ENCODE peak calls at places on chromosomes 13 and 19, in four cellular contexts. One of them, this sample, is unnamed.
A peak's percentile ranks its signal among the peaks of the same experiment; 100 is the strongest.

GRCh38 chr19:58519087-58519354 is 589 bp downstream of the ZBTB45 start:
- DNase-seq in SK-N-SH: peak; percentile 88
- DNase-seq in endothelial cell of umbilical vein: peak; percentile 80
- DNase-seq in A549: peak; percentile 85
- DNase-seq in this sample: peak; percentile 85

GRCh38 chr19:35162471-35163326 is 8.2 kb downstream of the FXYD5 start:
- DNase-seq in SK-N-SH: no peak
- DNase-seq in endothelial cell of umbilical vein: no peak
- DNase-seq in A549: no peak
- DNase-seq in this sample: no peak

GRCh38 chr13:51525567-51526165 is 58.6 kb upstream of the WDFY2 start:
- DNase-seq in A549: peak; percentile 32
- DNase-seq in endothelial cell of umbilical vein: no peak
- DNase-seq in SK-N-SH: no peak
- DNase-seq in this sample: no peak

GRCh38 chr19:28051047-28051446 is 1161.9 kb downstream of the UQCRFS1 start:
- DNase-seq in endothelial cell of umbilical vein: no peak
- DNase-seq in SK-N-SH: no peak
- DNase-seq in A549: no peak
- DNase-seq in this sample: no peak

GRCh38 chr19:47005873-47006272 is 13.8 kb upstream of the NPAS1 start:
- DNase-seq in SK-N-SH: peak; percentile 72
- DNase-seq in A549: peak; percentile 67
- DNase-seq in endothelial cell of umbilical vein: no peak
- DNase-seq in this sample: peak; percentile 73

GRCh38 chr19:42480335-42481095 is 37.8 kb upstream of the CXCL17 start:
- DNase-seq in endothelial cell of umbilical vein: no peak
- DNase-seq in A549: peak; percentile 78
- DNase-seq in SK-N-SH: no peak
- DNase-seq in this sample: no peak

GRCh38 chr19:47190167-47190727 is 40.8 kb downstream of the BBC3 start:
- DNase-seq in SK-N-SH: peak; percentile 46
- DNase-seq in A549: peak; percentile 92
- DNase-seq in endothelial cell of umbilical vein: peak; percentile 97
- DNase-seq in this sample: no peak

GRCh38 chr13:40383132-40383531 is 283.3 kb downstream of the FOXO1 start:
- DNase-seq in SK-N-SH: peak; percentile 39
- DNase-seq in endothelial cell of umbilical vein: no peak
- DNase-seq in A549: no peak
- DNase-seq in this sample: no peak

GRCh38 chr13:26727633-26728032 is 33.0 kb downstream of the GPR12 start:
- DNase-seq in endothelial cell of umbilical vein: no peak
- DNase-seq in SK-N-SH: no peak
- DNase-seq in A549: no peak
- DNase-seq in this sample: no peak

GRCh38 chr19:47158367-47158791 is 27.7 kb downstream of the SAE1 start:
- DNase-seq in endothelial cell of umbilical vein: peak; percentile 86
- DNase-seq in A549: no peak
- DNase-seq in SK-N-SH: no peak
- DNase-seq in this sample: no peak

GRCh38 chr19:19276851-19277250 is 3.8 kb upstream of the TM6SF2 start:
- DNase-seq in SK-N-SH: peak; percentile 22
- DNase-seq in endothelial cell of umbilical vein: no peak
- DNase-seq in A549: no peak
- DNase-seq in this sample: no peak
- TF ChIP-seq MAX in SK-N-SH: no peak
- TF ChIP-seq MAX in endothelial cell of umbilical vein: no peak
- TF ChIP-seq MAX in A549: no peak
- TF ChIP-seq MAX in this sample: no peak

DNA sequence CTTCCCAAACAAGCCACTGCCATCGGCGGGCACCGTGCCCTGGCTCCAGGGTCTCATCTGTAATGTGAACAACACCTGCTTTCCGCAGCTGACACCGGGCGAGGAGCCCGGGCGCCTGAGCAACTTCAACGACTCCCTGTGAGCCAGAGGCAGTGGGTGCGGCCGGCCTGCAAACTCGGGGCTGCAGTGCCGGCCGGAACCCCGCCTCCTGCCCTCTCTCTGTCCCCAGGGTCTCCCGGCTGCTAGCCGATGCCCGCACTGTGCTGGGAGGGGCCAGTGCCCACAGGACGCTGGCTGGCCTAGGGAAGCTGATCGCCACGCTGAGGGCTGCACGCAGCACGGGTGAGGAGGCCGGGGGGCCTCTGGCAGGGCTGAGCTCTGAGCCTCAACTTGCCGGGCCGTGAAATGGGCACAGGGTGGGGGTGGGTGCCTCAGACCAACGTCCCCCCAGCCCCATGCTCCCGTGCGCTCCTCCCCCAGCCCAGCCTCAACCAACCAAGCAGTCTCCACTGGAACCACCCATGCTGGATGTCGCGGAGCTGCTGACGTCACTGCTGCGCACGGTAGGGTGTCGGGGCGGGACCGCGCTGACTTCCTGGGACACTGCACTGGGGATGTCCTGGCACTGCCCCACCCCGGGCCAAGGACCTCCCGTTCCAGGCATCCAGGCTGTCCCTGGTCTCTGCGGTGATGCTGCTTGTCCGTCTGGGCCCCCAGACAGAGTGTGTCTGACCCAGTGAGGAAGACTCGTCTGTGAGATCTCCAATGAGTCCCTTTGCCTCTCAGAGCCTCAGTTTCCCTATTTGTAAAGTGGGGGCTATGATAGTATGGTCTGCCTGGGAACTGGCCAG is 2.2 kb downstream of the ABCA7 start:
- DNase-seq in SK-N-SH: no peak
- DNase-seq in A549: peak; percentile 97
- DNase-seq in endothelial cell of umbilical vein: no peak
- DNase-seq in this sample: no peak
- H3K4me3 ChIP-seq in SK-N-SH: no peak overlapping the region
- H3K4me3 ChIP-seq in A549: peak overlapping the region; percentile 51
- H3K4me3 ChIP-seq in endothelial cell of umbilical vein: no peak overlapping the region
- H3K4me3 ChIP-seq in this sample: no peak overlapping the region

GRCh38 chr19:15292847-15293582 is 39.3 kb downstream of the BRD4 start:
- DNase-seq in A549: no peak
- DNase-seq in SK-N-SH: no peak
- DNase-seq in endothelial cell of umbilical vein: peak; percentile 36
- DNase-seq in this sample: no peak
- TF ChIP-seq MAX in A549: no peak
- TF ChIP-seq MAX in SK-N-SH: no peak
- TF ChIP-seq MAX in endothelial cell of umbilical vein: no peak
- TF ChIP-seq MAX in this sample: no peak

GRCh38 chr13:65091031-65091430 is 2139.1 kb downstream of the PCDH9 start:
- DNase-seq in endothelial cell of umbilical vein: no peak
- DNase-seq in A549: no peak
- DNase-seq in SK-N-SH: no peak
- DNase-seq in this sample: no peak
- H3K4me3 ChIP-seq in endothelial cell of umbilical vein: no peak overlapping the region
- H3K4me3 ChIP-seq in A549: no peak overlapping the region
- H3K4me3 ChIP-seq in SK-N-SH: no peak overlapping the region
- H3K4me3 ChIP-seq in this sample: no peak overlapping the region

GRCh38 chr13:94656766-94657165 is 55.1 kb downstream of the GPR180 start:
- DNase-seq in A549: peak; percentile 35
- DNase-seq in endothelial cell of umbilical vein: peak; percentile 33
- DNase-seq in SK-N-SH: no peak
- DNase-seq in this sample: no peak

GRCh38 chr13:94658926-94659649 is 53.3 kb downstream of the SOX21 start:
- DNase-seq in A549: peak; percentile 9
- DNase-seq in SK-N-SH: no peak
- DNase-seq in endothelial cell of umbilical vein: peak; percentile 33
- DNase-seq in this sample: no peak

GRCh38 chr13:94661396-94661795 is 50.9 kb downstream of the SOX21 start:
- DNase-seq in SK-N-SH: no peak
- DNase-seq in A549: no peak
- DNase-seq in endothelial cell of umbilical vein: no peak
- DNase-seq in this sample: no peak

GRCh38 chr13:94660695-94661324 is 51.5 kb downstream of the SOX21 start:
- DNase-seq in endothelial cell of umbilical vein: peak; percentile 36
- DNase-seq in SK-N-SH: peak; percentile 13
- DNase-seq in A549: peak; percentile 45
- DNase-seq in this sample: peak; percentile 18

DNA sequence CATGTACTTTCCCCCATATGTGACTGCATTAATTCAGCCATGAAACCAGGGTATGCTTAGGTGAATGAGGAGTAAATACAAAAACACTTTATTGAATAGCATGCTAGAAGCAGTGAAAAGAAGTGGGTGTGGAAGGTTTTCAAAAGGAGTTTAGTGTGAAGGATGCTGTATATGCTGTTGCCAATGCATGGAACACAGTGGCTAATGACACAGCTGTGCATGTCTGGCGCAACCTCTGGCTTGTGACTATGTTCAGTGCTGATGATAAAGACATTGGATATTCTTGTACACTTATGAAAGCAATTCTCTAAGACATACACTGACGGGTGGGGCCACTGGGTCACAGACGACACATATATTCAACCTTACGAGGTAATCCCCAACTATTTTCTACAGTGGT is 55.2 kb downstream of the SOX21 start:
- DNase-seq in SK-N-SH: no peak
- DNase-seq in endothelial cell of umbilical vein: no peak
- DNase-seq in A549: no peak
- DNase-seq in this sample: no peak
- TF ChIP-seq MAX in SK-N-SH: no peak
- TF ChIP-seq MAX in endothelial cell of umbilical vein: no peak
- TF ChIP-seq MAX in A549: no peak
- TF ChIP-seq MAX in this sample: no peak

GRCh38 chr19:2612619-2613249 is 89.8 kb downstream of the GNG7 start:
- DNase-seq in SK-N-SH: no peak
- DNase-seq in A549: no peak
- DNase-seq in endothelial cell of umbilical vein: no peak
- DNase-seq in this sample: no peak

GRCh38 chr19:2608602-2608922 is 93.9 kb downstream of the GNG7 start:
- DNase-seq in SK-N-SH: no peak
- DNase-seq in A549: no peak
- DNase-seq in endothelial cell of umbilical vein: no peak
- DNase-seq in this sample: no peak

GRCh38 chr19:2611483-2612464 is 90.7 kb downstream of the GNG7 start:
- DNase-seq in endothelial cell of umbilical vein: no peak
- DNase-seq in A549: no peak
- DNase-seq in SK-N-SH: no peak
- DNase-seq in this sample: no peak

GRCh38 chr19:2609389-2610116 is 92.9 kb downstream of the GNG7 start:
- DNase-seq in A549: no peak
- DNase-seq in SK-N-SH: no peak
- DNase-seq in endothelial cell of umbilical vein: no peak
- DNase-seq in this sample: no peak

DNA sequence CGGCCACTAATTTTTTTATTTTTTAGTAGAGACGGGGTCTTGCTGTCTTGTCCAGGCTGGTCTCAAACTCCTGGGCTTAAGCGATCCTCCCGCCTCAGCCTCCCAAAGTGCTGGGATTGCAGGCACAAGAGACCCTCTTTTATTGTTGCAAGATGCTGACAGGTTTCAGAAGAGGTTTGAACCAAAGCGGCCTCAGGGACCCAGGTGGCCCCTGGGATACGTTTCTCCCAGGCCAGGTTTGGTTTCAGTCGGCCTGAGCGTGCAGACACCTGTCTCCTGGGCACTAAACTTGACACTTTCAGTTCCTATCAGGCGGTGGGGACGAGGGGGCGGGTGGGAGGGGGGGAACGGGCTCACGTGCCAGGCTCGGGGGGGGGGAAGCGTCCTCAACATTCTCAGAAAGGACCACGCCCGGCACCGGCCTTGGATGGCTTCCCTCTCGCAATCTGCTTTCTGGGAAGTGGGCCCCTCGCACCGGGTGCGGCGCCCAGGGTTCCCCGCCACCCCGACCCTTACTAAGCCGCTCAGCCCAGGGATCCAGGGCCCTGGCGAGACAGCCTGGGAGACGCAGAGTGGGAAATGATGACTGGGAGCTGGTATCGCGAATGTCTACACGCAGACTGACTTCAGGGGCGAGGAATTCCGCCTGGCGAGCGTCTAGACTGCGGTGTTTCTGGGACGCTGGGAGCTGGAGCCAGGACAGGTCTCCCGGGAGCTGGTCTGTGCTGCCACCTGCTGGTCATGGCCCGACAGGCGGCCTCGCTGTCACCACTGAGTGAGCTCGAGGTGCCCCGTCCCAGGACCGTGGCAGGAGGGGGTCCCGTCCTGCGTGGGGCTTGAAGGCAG is 91.6 kb downstream of the GNG7 start:
- DNase-seq in SK-N-SH: peak; percentile 92
- DNase-seq in endothelial cell of umbilical vein: peak; percentile 85
- DNase-seq in A549: peak; percentile 85
- DNase-seq in this sample: peak; percentile 69
- H3K4me3 ChIP-seq in SK-N-SH: peak overlapping the region; percentile 26
- H3K4me3 ChIP-seq in endothelial cell of umbilical vein: no peak overlapping the region
- H3K4me3 ChIP-seq in A549: peak overlapping the region; percentile 37
- H3K4me3 ChIP-seq in this sample: peak overlapping the region; percentile 28

This sample was measured in NB4.